ENCODE peak calls at places on chromosomes 3 and 15, in five cellular contexts. One of them, this sample, is unnamed.

GRCh38 chr3:51799879-51800757 is 21.1 kb upstream of the IQCF6 start:
- DNase-seq in HFFc6: peak
- DNase-seq in type B pancreatic cell: no peak
- DNase-seq in foreskin keratinocyte: peak
- DNase-seq in PC-3: peak
- DNase-seq in this sample: peak

GRCh38 chr3:77256584-77257488 is 216.9 kb downstream of the ROBO2 start:
- DNase-seq in HFFc6: no peak
- DNase-seq in type B pancreatic cell: no peak
- DNase-seq in foreskin keratinocyte: no peak
- DNase-seq in PC-3: no peak
- DNase-seq in this sample: no peak

GRCh38 chr3:194879991-194880939 is 194.6 kb downstream of the FAM43A start:
- DNase-seq in HFFc6: no peak
- DNase-seq in type B pancreatic cell: peak
- DNase-seq in foreskin keratinocyte: no peak
- DNase-seq in PC-3: peak
- DNase-seq in this sample: no peak

GRCh38 chr15:100043069-100043641 is 298.6 kb downstream of the ADAMTS17 start:
- DNase-seq in HFFc6: peak
- DNase-seq in type B pancreatic cell: no peak
- DNase-seq in foreskin keratinocyte: peak
- DNase-seq in PC-3: peak
- DNase-seq in this sample: peak

GRCh38 chr3:151404316-151404715 is 19.8 kb upstream of the P2RY12 start:
- DNase-seq in HFFc6: peak
- DNase-seq in type B pancreatic cell: no peak
- DNase-seq in foreskin keratinocyte: no peak
- DNase-seq in PC-3: peak
- DNase-seq in this sample: peak

GRCh38 chr3:137105277-137105977 is 147.6 kb downstream of the IL20RB start:
- DNase-seq in HFFc6: peak
- DNase-seq in type B pancreatic cell: no peak
- DNase-seq in foreskin keratinocyte: no peak
- DNase-seq in PC-3: peak
- DNase-seq in this sample: peak

GRCh38 chr3:116254535-116254934 is 190.8 kb downstream of the LSAMP start:
- DNase-seq in HFFc6: no peak
- DNase-seq in type B pancreatic cell: no peak
- DNase-seq in foreskin keratinocyte: no peak
- DNase-seq in PC-3: no peak
- DNase-seq in this sample: no peak

GRCh38 chr3:146507331-146508120 is 36.9 kb downstream of the PLSCR1 start:
- DNase-seq in HFFc6: no peak
- DNase-seq in type B pancreatic cell: no peak
- DNase-seq in foreskin keratinocyte: no peak
- DNase-seq in PC-3: no peak
- DNase-seq in this sample: no peak

GRCh38 chr3:9916346-9916733 is 558 bp upstream of the IL17RC start:
- DNase-seq in HFFc6: peak
- DNase-seq in type B pancreatic cell: no peak
- DNase-seq in foreskin keratinocyte: no peak
- DNase-seq in PC-3: peak
- DNase-seq in this sample: no peak

GRCh38 chr3:196063049-196063448 is 18.8 kb downstream of the TFRC start:
- DNase-seq in HFFc6: peak
- DNase-seq in type B pancreatic cell: no peak
- DNase-seq in foreskin keratinocyte: no peak
- DNase-seq in PC-3: no peak
- DNase-seq in this sample: no peak

GRCh38 chr15:78046796-78047341 is 30.6 kb downstream of the TBC1D2B start:
- DNase-seq in HFFc6: no peak
- DNase-seq in type B pancreatic cell: no peak
- DNase-seq in foreskin keratinocyte: peak
- DNase-seq in PC-3: no peak
- DNase-seq in this sample: no peak

GRCh38 chr15:78047631-78048409 is 29.7 kb downstream of the TBC1D2B start:
- DNase-seq in HFFc6: peak
- DNase-seq in type B pancreatic cell: no peak
- DNase-seq in foreskin keratinocyte: no peak
- DNase-seq in PC-3: no peak
- DNase-seq in this sample: no peak

GRCh38 chr15:78049691-78050440 is 27.6 kb downstream of the TBC1D2B start:
- DNase-seq in HFFc6: peak
- DNase-seq in type B pancreatic cell: no peak
- DNase-seq in foreskin keratinocyte: no peak
- DNase-seq in PC-3: peak
- DNase-seq in this sample: peak

GRCh38 chr15:78050441-78050809 is 27.1 kb downstream of the TBC1D2B start:
- DNase-seq in HFFc6: no peak
- DNase-seq in type B pancreatic cell: no peak
- DNase-seq in foreskin keratinocyte: no peak
- DNase-seq in PC-3: no peak
- DNase-seq in this sample: no peak

GRCh38 chr15:78048410-78048946 is 29.0 kb downstream of the TBC1D2B start:
- DNase-seq in HFFc6: no peak
- DNase-seq in type B pancreatic cell: no peak
- DNase-seq in foreskin keratinocyte: no peak
- DNase-seq in PC-3: no peak
- DNase-seq in this sample: no peak
- TF ChIP-seq CTCF in HFFc6: no peak
- TF ChIP-seq CTCF in type B pancreatic cell: no peak
- TF ChIP-seq CTCF in foreskin keratinocyte: no peak
- TF ChIP-seq CTCF in PC-3: no peak
- TF ChIP-seq CTCF in this sample: no peak

GRCh38 chr3:103410231-103410630 is 975.4 kb downstream of the ZPLD1 start:
- DNase-seq in HFFc6: no peak
- DNase-seq in type B pancreatic cell: no peak
- DNase-seq in foreskin keratinocyte: no peak
- DNase-seq in PC-3: no peak
- DNase-seq in this sample: no peak
- TF ChIP-seq CTCF in HFFc6: no peak
- TF ChIP-seq CTCF in type B pancreatic cell: no peak
- TF ChIP-seq CTCF in foreskin keratinocyte: peak
- TF ChIP-seq CTCF in PC-3: peak
- TF ChIP-seq CTCF in this sample: no peak

DNA sequence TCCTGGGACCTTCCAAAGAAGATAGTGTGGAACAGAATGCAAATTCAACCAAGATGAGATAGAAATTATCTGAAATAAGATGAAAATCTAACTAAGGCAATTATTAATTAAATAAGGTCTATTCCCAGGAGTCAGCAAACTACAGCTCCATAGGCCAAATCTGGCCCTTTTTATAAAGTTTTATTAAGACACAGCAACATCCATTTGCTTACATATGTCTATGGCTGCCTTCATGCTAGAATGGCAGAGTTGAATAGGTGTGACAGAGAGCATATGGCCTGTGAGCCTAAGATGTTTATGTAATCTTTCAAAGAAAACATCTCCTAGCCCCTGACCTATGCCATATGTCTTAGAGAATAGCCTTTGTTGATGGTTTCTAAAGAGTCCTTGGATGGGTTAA is 503.0 kb downstream of the EDEM1 start:
- DNase-seq in HFFc6: no peak
- DNase-seq in type B pancreatic cell: no peak
- DNase-seq in foreskin keratinocyte: no peak
- DNase-seq in PC-3: no peak
- DNase-seq in this sample: no peak
- TF ChIP-seq CTCF in HFFc6: no peak
- TF ChIP-seq CTCF in type B pancreatic cell: no peak
- TF ChIP-seq CTCF in foreskin keratinocyte: no peak
- TF ChIP-seq CTCF in PC-3: no peak
- TF ChIP-seq CTCF in this sample: no peak

DNA sequence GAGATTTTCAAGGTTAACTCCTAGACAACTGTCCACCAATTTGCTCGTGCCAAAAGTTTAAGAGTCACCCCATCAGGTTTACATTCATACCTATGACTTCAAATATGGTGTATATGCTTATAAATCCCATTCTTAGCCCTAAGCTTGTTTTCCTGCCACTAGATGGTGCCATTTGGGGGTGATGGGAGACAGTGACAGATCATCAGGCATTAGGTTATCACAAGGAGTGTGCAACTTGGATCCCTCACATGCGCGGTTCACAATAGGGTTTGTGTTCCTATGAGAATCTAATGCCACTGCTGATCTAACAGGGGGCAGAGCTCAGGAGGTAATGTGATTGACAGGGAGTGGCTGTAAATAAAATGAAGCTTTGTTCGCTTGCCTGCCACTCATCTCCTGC is 182.7 kb downstream of the CNTN6 start:
- DNase-seq in HFFc6: no peak
- DNase-seq in type B pancreatic cell: no peak
- DNase-seq in foreskin keratinocyte: no peak
- DNase-seq in PC-3: no peak
- DNase-seq in this sample: no peak
- TF ChIP-seq CTCF in HFFc6: peak
- TF ChIP-seq CTCF in type B pancreatic cell: peak
- TF ChIP-seq CTCF in foreskin keratinocyte: peak
- TF ChIP-seq CTCF in PC-3: peak
- TF ChIP-seq CTCF in this sample: no peak

DNA sequence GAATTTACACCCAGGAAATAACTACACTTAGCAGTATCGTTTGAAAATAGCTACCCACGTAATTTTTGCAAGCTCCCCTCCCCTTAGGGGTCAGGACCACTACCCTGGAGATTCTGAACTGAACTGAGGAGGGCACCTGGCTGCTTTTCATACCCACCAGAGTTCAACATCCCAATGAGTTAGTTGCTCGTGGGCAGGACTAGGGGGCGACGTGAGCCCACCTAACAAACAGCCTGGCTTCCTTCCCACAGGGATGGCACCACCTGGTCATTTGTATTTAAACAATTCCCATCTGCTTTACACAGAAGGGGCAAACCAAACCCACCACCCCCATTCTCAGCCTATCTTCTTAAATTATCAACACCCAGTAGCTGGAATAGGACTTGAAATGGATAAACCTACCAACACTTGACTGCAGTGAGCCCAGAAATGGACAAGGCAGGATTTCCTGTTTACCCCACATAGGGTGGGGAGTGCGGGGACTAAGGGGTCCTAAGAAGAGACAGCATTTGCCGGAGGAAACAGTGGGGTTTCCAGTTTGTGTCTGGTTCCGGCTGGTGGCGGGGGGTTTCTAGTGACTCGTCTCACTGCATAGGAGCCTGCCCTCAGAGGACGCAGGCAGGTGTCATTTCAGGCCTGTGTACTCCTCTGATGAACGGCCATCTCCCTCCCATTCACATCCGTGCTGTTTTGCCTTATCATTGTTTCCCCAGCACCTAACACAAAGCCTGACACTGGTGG is 11.6 kb upstream of the VGLL4 start:
- DNase-seq in HFFc6: no peak
- DNase-seq in type B pancreatic cell: no peak
- DNase-seq in foreskin keratinocyte: no peak
- DNase-seq in PC-3: peak
- DNase-seq in this sample: no peak
- TF ChIP-seq CTCF in HFFc6: peak
- TF ChIP-seq CTCF in type B pancreatic cell: peak
- TF ChIP-seq CTCF in foreskin keratinocyte: peak
- TF ChIP-seq CTCF in PC-3: peak
- TF ChIP-seq CTCF in this sample: peak

GRCh38 chr3:126654571-126655393 is at the start of gene TXNRD3:
- DNase-seq in HFFc6: peak
- DNase-seq in type B pancreatic cell: peak
- DNase-seq in foreskin keratinocyte: no peak
- DNase-seq in PC-3: peak
- DNase-seq in this sample: no peak
- TF ChIP-seq CTCF in HFFc6: peak
- TF ChIP-seq CTCF in type B pancreatic cell: peak
- TF ChIP-seq CTCF in foreskin keratinocyte: peak
- TF ChIP-seq CTCF in PC-3: no peak
- TF ChIP-seq CTCF in this sample: no peak

GRCh38 chr15:98737122-98737521 is 88.8 kb downstream of the IGF1R start:
- DNase-seq in HFFc6: no peak
- DNase-seq in type B pancreatic cell: no peak
- DNase-seq in foreskin keratinocyte: no peak
- DNase-seq in PC-3: no peak
- DNase-seq in this sample: no peak
- TF ChIP-seq CTCF in HFFc6: no peak
- TF ChIP-seq CTCF in type B pancreatic cell: no peak
- TF ChIP-seq CTCF in foreskin keratinocyte: no peak
- TF ChIP-seq CTCF in PC-3: no peak
- TF ChIP-seq CTCF in this sample: no peak

GRCh38 chr15:25508369-25509002 is 69.7 kb upstream of the UBE3A start:
- DNase-seq in HFFc6: peak
- DNase-seq in type B pancreatic cell: no peak
- DNase-seq in foreskin keratinocyte: no peak
- DNase-seq in PC-3: peak
- DNase-seq in this sample: no peak
- TF ChIP-seq CTCF in HFFc6: peak
- TF ChIP-seq CTCF in type B pancreatic cell: peak
- TF ChIP-seq CTCF in foreskin keratinocyte: peak
- TF ChIP-seq CTCF in PC-3: peak
- TF ChIP-seq CTCF in this sample: peak

This sample was measured in BJ.